ENCODE peak calls at places on chromosomes 6 and 20, in six cellular contexts. K is GM03348, V is iPS-NIHi11, A is dorsolateral prefrontal cortex, M is NCI-H1436, Q is endodermal cell. F is an unnamed sample.

GRCh38 chr20:62296724-62297448 is 5.9 kb upstream of the ADRM1 start:
- DNase-seq in Q (no peak), A (no peak), M (no peak), V (no peak), K (no peak), F (no peak)

GRCh38 chr6:88815491-88815890 is 147.9 kb downstream of the RNGTT start:
- DNase-seq in Q (no peak), M (no peak), K (no peak), V (no peak), A (no peak), F (no peak)

GRCh38 chr6:136550045-136550329 is 235 bp downstream of the MAP7 start:
- DNase-seq in Q (no peak), K (peak), A (peak), M (no peak), V (peak), F (no peak)

GRCh38 chr6:101633081-101633480 is 239.6 kb downstream of the GRIK2 start:
- DNase-seq in Q (no peak), A (no peak), V (no peak), K (no peak), M (no peak), F (no peak)

GRCh38 chr20:37624963-37625362 is 68.9 kb upstream of the CTNNBL1 start:
- DNase-seq in K (no peak), Q (no peak), V (no peak), A (no peak), M (no peak), F (no peak)

GRCh38 chr6:165447141-165447540 is 137.7 kb upstream of the C6orf118 start:
- DNase-seq in Q (no peak), M (no peak), V (no peak), A (no peak), K (no peak), F (no peak)

GRCh38 chr6:137217801-137218472 is 1.2 kb downstream of the IFNGR1 start:
- DNase-seq in K (peak), A (no peak), Q (no peak), M (no peak), V (no peak), F (peak)

GRCh38 chr6:106704327-106704726 is 74.9 kb downstream of the QRSL1 start:
- DNase-seq in Q (no peak), V (no peak), A (no peak), M (no peak), K (no peak), F (no peak)

GRCh38 chr6:162491637-162492036 is 235.9 kb downstream of the PRKN start:
- DNase-seq in V (no peak), M (no peak), Q (no peak), A (no peak), K (no peak), F (no peak)

GRCh38 chr6:137277971-137278602 is 58.9 kb upstream of the IFNGR1 start:
- DNase-seq in K (peak), V (peak), M (no peak), A (no peak), Q (peak), F (peak)